ENCODE peak calls at places on chromosome 19, in seven cellular contexts. One of them, this sample, is unnamed.

GRCh38 chr19:52735734-52736133 is 890 bp upstream of the ZNF611 start:
- DNase-seq in CD8-positive, alpha-beta T cell: no peak
- DNase-seq in Caco-2: peak; percentile 73
- DNase-seq in thoracic aorta: no peak
- DNase-seq in AG04450: no peak
- DNase-seq in glutamatergic neuron: peak; percentile 58
- DNase-seq in activated CD8-positive, alpha-beta memory T cell treated with anti-CD3 and anti-CD28 coated beads for 1 hour: no peak
- DNase-seq in this sample: peak; percentile 52

GRCh38 chr19:2631213-2631821 is 71.2 kb downstream of the GNG7 start:
- DNase-seq in AG04450: no peak
- DNase-seq in glutamatergic neuron: no peak
- DNase-seq in activated CD8-positive, alpha-beta memory T cell treated with anti-CD3 and anti-CD28 coated beads for 1 hour: no peak
- DNase-seq in thoracic aorta: no peak
- DNase-seq in Caco-2: no peak
- DNase-seq in CD8-positive, alpha-beta T cell: no peak
- DNase-seq in this sample: no peak

GRCh38 chr19:45477713-45478453 is 10.1 kb downstream of the FOSB start:
- DNase-seq in Caco-2: no peak
- DNase-seq in thoracic aorta: no peak
- DNase-seq in CD8-positive, alpha-beta T cell: no peak
- DNase-seq in AG04450: no peak
- DNase-seq in glutamatergic neuron: no peak
- DNase-seq in activated CD8-positive, alpha-beta memory T cell treated with anti-CD3 and anti-CD28 coated beads for 1 hour: no peak
- DNase-seq in this sample: no peak

GRCh38 chr19:48492925-48493717 is 18.5 kb downstream of the LMTK3 start:
- DNase-seq in activated CD8-positive, alpha-beta memory T cell treated with anti-CD3 and anti-CD28 coated beads for 1 hour: peak; percentile 51
- DNase-seq in AG04450: peak; percentile 91
- DNase-seq in CD8-positive, alpha-beta T cell: peak; percentile 82
- DNase-seq in glutamatergic neuron: peak; percentile 91
- DNase-seq in Caco-2: peak; percentile 97
- DNase-seq in thoracic aorta: peak; percentile 87
- DNase-seq in this sample: peak; percentile 92

GRCh38 chr19:50693064-50693975 is 26.3 kb downstream of the SHANK1 start:
- DNase-seq in CD8-positive, alpha-beta T cell: no peak
- DNase-seq in thoracic aorta: no peak
- DNase-seq in Caco-2: no peak
- DNase-seq in AG04450: no peak
- DNase-seq in glutamatergic neuron: peak; percentile 53
- DNase-seq in activated CD8-positive, alpha-beta memory T cell treated with anti-CD3 and anti-CD28 coated beads for 1 hour: no peak
- DNase-seq in this sample: no peak

GRCh38 chr19:15197275-15198005 is 3.4 kb downstream of the NOTCH3 start:
- DNase-seq in Caco-2: no peak
- DNase-seq in glutamatergic neuron: no peak
- DNase-seq in activated CD8-positive, alpha-beta memory T cell treated with anti-CD3 and anti-CD28 coated beads for 1 hour: no peak
- DNase-seq in thoracic aorta: no peak
- DNase-seq in CD8-positive, alpha-beta T cell: no peak
- DNase-seq in AG04450: no peak
- DNase-seq in this sample: no peak

GRCh38 chr19:32857584-32857983 is 12.0 kb downstream of the SLC7A9 start:
- DNase-seq in CD8-positive, alpha-beta T cell: no peak
- DNase-seq in AG04450: no peak
- DNase-seq in Caco-2: no peak
- DNase-seq in activated CD8-positive, alpha-beta memory T cell treated with anti-CD3 and anti-CD28 coated beads for 1 hour: no peak
- DNase-seq in glutamatergic neuron: no peak
- DNase-seq in thoracic aorta: no peak
- DNase-seq in this sample: no peak

GRCh38 chr19:45049073-45049736 is 10.4 kb downstream of the CLASRP start:
- DNase-seq in thoracic aorta: no peak
- DNase-seq in AG04450: no peak
- DNase-seq in glutamatergic neuron: no peak
- DNase-seq in CD8-positive, alpha-beta T cell: no peak
- DNase-seq in Caco-2: no peak
- DNase-seq in activated CD8-positive, alpha-beta memory T cell treated with anti-CD3 and anti-CD28 coated beads for 1 hour: no peak
- DNase-seq in this sample: no peak

GRCh38 chr19:54477650-54478049 is 4.6 kb upstream of the CDC42EP5 start:
- DNase-seq in glutamatergic neuron: no peak
- DNase-seq in thoracic aorta: no peak
- DNase-seq in AG04450: no peak
- DNase-seq in Caco-2: no peak
- DNase-seq in activated CD8-positive, alpha-beta memory T cell treated with anti-CD3 and anti-CD28 coated beads for 1 hour: no peak
- DNase-seq in CD8-positive, alpha-beta T cell: no peak
- DNase-seq in this sample: no peak

GRCh38 chr19:21463449-21464105 is 41.8 kb upstream of the ZNF429 start:
- DNase-seq in CD8-positive, alpha-beta T cell: no peak
- DNase-seq in activated CD8-positive, alpha-beta memory T cell treated with anti-CD3 and anti-CD28 coated beads for 1 hour: no peak
- DNase-seq in AG04450: no peak
- DNase-seq in thoracic aorta: no peak
- DNase-seq in Caco-2: no peak
- DNase-seq in glutamatergic neuron: peak; percentile 87
- DNase-seq in this sample: no peak

GRCh38 chr19:29505034-29505824 is 20.6 kb upstream of the VSTM2B start:
- DNase-seq in AG04450: no peak
- DNase-seq in activated CD8-positive, alpha-beta memory T cell treated with anti-CD3 and anti-CD28 coated beads for 1 hour: no peak
- DNase-seq in CD8-positive, alpha-beta T cell: no peak
- DNase-seq in glutamatergic neuron: peak; percentile 3
- DNase-seq in Caco-2: no peak
- DNase-seq in thoracic aorta: no peak
- DNase-seq in this sample: no peak

GRCh38 chr19:35309481-35310279 is 17.7 kb downstream of the MAG start:
- DNase-seq in CD8-positive, alpha-beta T cell: no peak
- DNase-seq in activated CD8-positive, alpha-beta memory T cell treated with anti-CD3 and anti-CD28 coated beads for 1 hour: no peak
- DNase-seq in glutamatergic neuron: no peak
- DNase-seq in thoracic aorta: no peak
- DNase-seq in Caco-2: peak; percentile 81
- DNase-seq in AG04450: no peak
- DNase-seq in this sample: no peak

GRCh38 chr19:5264453-5264852 is 76.2 kb downstream of the PTPRS start:
- DNase-seq in CD8-positive, alpha-beta T cell: no peak
- DNase-seq in thoracic aorta: no peak
- DNase-seq in Caco-2: no peak
- DNase-seq in AG04450: no peak
- DNase-seq in activated CD8-positive, alpha-beta memory T cell treated with anti-CD3 and anti-CD28 coated beads for 1 hour: no peak
- DNase-seq in glutamatergic neuron: no peak
- DNase-seq in this sample: no peak

GRCh38 chr19:34041922-34042521 is 130.3 kb upstream of the LSM14A start:
- DNase-seq in Caco-2: peak; percentile 56
- DNase-seq in glutamatergic neuron: peak; percentile 90
- DNase-seq in AG04450: no peak
- DNase-seq in thoracic aorta: peak; percentile 9
- DNase-seq in activated CD8-positive, alpha-beta memory T cell treated with anti-CD3 and anti-CD28 coated beads for 1 hour: peak; percentile 16
- DNase-seq in CD8-positive, alpha-beta T cell: peak; percentile 79
- DNase-seq in this sample: no peak

GRCh38 chr19:9065457-9066014 is 21.3 kb upstream of the OR1M1 start:
- DNase-seq in activated CD8-positive, alpha-beta memory T cell treated with anti-CD3 and anti-CD28 coated beads for 1 hour: no peak
- DNase-seq in AG04450: no peak
- DNase-seq in thoracic aorta: no peak
- DNase-seq in CD8-positive, alpha-beta T cell: no peak
- DNase-seq in Caco-2: no peak
- DNase-seq in glutamatergic neuron: no peak
- DNase-seq in this sample: no peak

GRCh38 chr19:38945562-38946228 is 15.0 kb downstream of the MRPS12 start:
- DNase-seq in thoracic aorta: no peak
- DNase-seq in glutamatergic neuron: no peak
- DNase-seq in Caco-2: no peak
- DNase-seq in CD8-positive, alpha-beta T cell: no peak
- DNase-seq in AG04450: no peak
- DNase-seq in activated CD8-positive, alpha-beta memory T cell treated with anti-CD3 and anti-CD28 coated beads for 1 hour: no peak
- DNase-seq in this sample: no peak

GRCh38 chr19:32651729-32652140 is 23.2 kb downstream of the ANKRD27 start:
- DNase-seq in activated CD8-positive, alpha-beta memory T cell treated with anti-CD3 and anti-CD28 coated beads for 1 hour: no peak
- DNase-seq in CD8-positive, alpha-beta T cell: no peak
- DNase-seq in Caco-2: no peak
- DNase-seq in thoracic aorta: no peak
- DNase-seq in AG04450: no peak
- DNase-seq in glutamatergic neuron: peak; percentile 52
- DNase-seq in this sample: no peak

GRCh38 chr19:47097396-47098217 is 16.0 kb downstream of the ZC3H4 start:
- DNase-seq in Caco-2: no peak
- DNase-seq in AG04450: no peak
- DNase-seq in activated CD8-positive, alpha-beta memory T cell treated with anti-CD3 and anti-CD28 coated beads for 1 hour: no peak
- DNase-seq in glutamatergic neuron: peak; percentile 41
- DNase-seq in thoracic aorta: peak; percentile 36
- DNase-seq in CD8-positive, alpha-beta T cell: no peak
- DNase-seq in this sample: no peak

GRCh38 chr19:6480843-6481415 is 658 bp downstream of the DENND1C start:
- DNase-seq in activated CD8-positive, alpha-beta memory T cell treated with anti-CD3 and anti-CD28 coated beads for 1 hour: no peak
- DNase-seq in thoracic aorta: no peak
- DNase-seq in Caco-2: no peak
- DNase-seq in AG04450: no peak
- DNase-seq in CD8-positive, alpha-beta T cell: no peak
- DNase-seq in glutamatergic neuron: no peak
- DNase-seq in this sample: no peak

GRCh38 chr19:3145909-3146676 is 10.3 kb downstream of the GNA15 start:
- DNase-seq in glutamatergic neuron: no peak
- DNase-seq in activated CD8-positive, alpha-beta memory T cell treated with anti-CD3 and anti-CD28 coated beads for 1 hour: no peak
- DNase-seq in Caco-2: no peak
- DNase-seq in CD8-positive, alpha-beta T cell: no peak
- DNase-seq in thoracic aorta: no peak
- DNase-seq in AG04450: no peak
- DNase-seq in this sample: no peak

GRCh38 chr19:35622750-35623149 is 6.1 kb upstream of the RBM42 start:
- DNase-seq in activated CD8-positive, alpha-beta memory T cell treated with anti-CD3 and anti-CD28 coated beads for 1 hour: no peak
- DNase-seq in Caco-2: no peak
- DNase-seq in CD8-positive, alpha-beta T cell: no peak
- DNase-seq in AG04450: no peak
- DNase-seq in glutamatergic neuron: no peak
- DNase-seq in thoracic aorta: no peak
- DNase-seq in this sample: no peak

GRCh38 chr19:29942404-29943261 is 594 bp downstream of the URI1 start:
- DNase-seq in activated CD8-positive, alpha-beta memory T cell treated with anti-CD3 and anti-CD28 coated beads for 1 hour: peak; percentile 26
- DNase-seq in AG04450: no peak
- DNase-seq in CD8-positive, alpha-beta T cell: peak; percentile 84
- DNase-seq in thoracic aorta: no peak
- DNase-seq in Caco-2: peak; percentile 74
- DNase-seq in glutamatergic neuron: peak; percentile 75
- DNase-seq in this sample: no peak

GRCh38 chr19:7731615-7732014 is 295 bp downstream of the CLEC4G start:
- DNase-seq in Caco-2: no peak
- DNase-seq in glutamatergic neuron: no peak
- DNase-seq in AG04450: no peak
- DNase-seq in CD8-positive, alpha-beta T cell: no peak
- DNase-seq in thoracic aorta: no peak
- DNase-seq in activated CD8-positive, alpha-beta memory T cell treated with anti-CD3 and anti-CD28 coated beads for 1 hour: no peak
- DNase-seq in this sample: no peak

GRCh38 chr19:2255112-2255845 is 938 bp downstream of the JSRP1 start:
- DNase-seq in CD8-positive, alpha-beta T cell: no peak
- DNase-seq in AG04450: no peak
- DNase-seq in Caco-2: no peak
- DNase-seq in thoracic aorta: no peak
- DNase-seq in activated CD8-positive, alpha-beta memory T cell treated with anti-CD3 and anti-CD28 coated beads for 1 hour: no peak
- DNase-seq in glutamatergic neuron: peak; percentile 12
- DNase-seq in this sample: no peak

GRCh38 chr19:10575011-10575716 is 6.4 kb upstream of the CDKN2D start:
- DNase-seq in thoracic aorta: no peak
- DNase-seq in Caco-2: no peak
- DNase-seq in AG04450: no peak
- DNase-seq in CD8-positive, alpha-beta T cell: no peak
- DNase-seq in glutamatergic neuron: no peak
- DNase-seq in activated CD8-positive, alpha-beta memory T cell treated with anti-CD3 and anti-CD28 coated beads for 1 hour: no peak
- DNase-seq in this sample: no peak

This sample was measured in pulmonary artery endothelial cell.